ENCODE peak calls at places on chromosomes 5 and 9, in four cellular contexts. W is CD8-positive, alpha-beta T cell; O is foreskin fibroblast; P is B cell. J is an unnamed sample.
A peak's percentile ranks its signal among the peaks of the same experiment; 100 is the strongest.

GRCh38 chr9:21919377-21920362 is 74.5 kb downstream of the CDKN2A start:
- DNase-seq in W (peak; percentile 17), O (peak; percentile 84), P (peak; percentile 13), J (peak; percentile 16)

GRCh38 chr9:22079873-22080341 is 70.8 kb upstream of the CDKN2B start:
- DNase-seq in W (no peak), O (peak; percentile 39), P (no peak), J (peak; percentile 12)

GRCh38 chr5:140351609-140352334 is 5.4 kb upstream of the HBEGF start:
- DNase-seq in W (peak; percentile 73), O (peak; percentile 48), P (peak; percentile 64), J (peak; percentile 74)

GRCh38 chr5:56696900-56697299 is 118.4 kb upstream of the MAP3K1 start:
- DNase-seq in W (no peak), O (peak; percentile 2), P (no peak), J (no peak)

GRCh38 chr5:64210866-64211265 is 45.2 kb downstream of the RNF180 start:
- DNase-seq in W (no peak), O (peak; percentile 87), P (no peak), J (no peak)

GRCh38 chr5:57319633-57320032 is 145.8 kb downstream of the GPBP1 start:
- DNase-seq in W (no peak), O (no peak), P (no peak), J (no peak)

GRCh38 chr5:154757647-154758406 is 2.6 kb downstream of the LARP1 start:
- DNase-seq in W (peak; percentile 55), O (no peak), P (peak; percentile 31), J (no peak)

GRCh38 chr5:56012281-56012963 is 17.7 kb upstream of the IL6ST start:
- DNase-seq in W (no peak), O (peak; percentile 72), P (no peak), J (no peak)

GRCh38 chr9:90822866-90823265 is 21.2 kb downstream of the SYK start:
- DNase-seq in W (no peak), O (no peak), P (no peak), J (no peak)

GRCh38 chr5:177539411-177539810 is 15.0 kb downstream of the FAM193B start:
- DNase-seq in W (no peak), O (peak; percentile 77), P (no peak), J (no peak)

GRCh38 chr9:98791147-98792095 is 4.9 kb downstream of the ANKS6 start:
- DNase-seq in W (peak; percentile 63), O (peak; percentile 93), P (peak; percentile 78), J (peak; percentile 88)

GRCh38 chr9:88400021-88400420 is 11.8 kb downstream of the SPIN1 start:
- DNase-seq in W (no peak), O (peak; percentile 81), P (no peak), J (no peak)

GRCh38 chr9:107039546-107039945 is 176.6 kb downstream of the ZNF462 start:
- DNase-seq in W (no peak), O (peak; percentile 20), P (no peak), J (no peak)